ENCODE peak calls at places on chromosomes 4 and X, in nine cellular contexts. N, Z, K, T, L, B, S, Q and R are unnamed samples.
A peak's percentile ranks its signal among the peaks of the same experiment; 100 is the strongest.

GRCh38 chr4:76558391-76559235 is 123.6 kb downstream of the SHROOM3 start:
- DNase-seq in N (no peak), Z (no peak), K (no peak), T (no peak), L (no peak), B (no peak), S (no peak), Q (no peak), R (no peak)

GRCh38 chr4:131411393-131411792 is 1737.7 kb upstream of the PCDH10 start:
- DNase-seq in N (no peak), Z (no peak), K (no peak), T (no peak), L (no peak), B (no peak), S (no peak), Q (no peak), R (no peak)

GRCh38 chr4:149901128-149901527 is 85.5 kb upstream of the IQCM start:
- DNase-seq in N (no peak), Z (no peak), K (no peak), T (no peak), L (no peak), B (no peak), S (no peak), Q (no peak), R (no peak)

GRCh38 chrX:34332336-34332735 is 200.2 kb upstream of the FAM47A start:
- DNase-seq in N (peak; percentile 41), Z (no peak), K (no peak), T (no peak), L (no peak), B (no peak), S (no peak), Q (no peak), R (no peak)

GRCh38 chr4:153616005-153616555 is 68.0 kb upstream of the TLR2 start:
- DNase-seq in N (no peak), Z (no peak), K (no peak), T (no peak), L (no peak), B (no peak), S (no peak), Q (no peak), R (no peak)

GRCh38 chr4:100790838-100791615 is 273.2 kb upstream of the EMCN start:
- DNase-seq in N (no peak), Z (no peak), K (no peak), T (no peak), L (no peak), B (no peak), S (no peak), Q (no peak), R (no peak)

GRCh38 chr4:47145630-47146029 is 114.3 kb downstream of the GABRB1 start:
- DNase-seq in N (peak; percentile 18), Z (no peak), K (no peak), T (no peak), L (no peak), B (no peak), S (no peak), Q (no peak), R (no peak)

GRCh38 chr4:140150636-140150885 is 3.4 kb downstream of the MAML3 start:
- DNase-seq in N (no peak), Z (peak; percentile 92), K (peak; percentile 68), T (no peak), L (peak; percentile 88), B (no peak), S (peak; percentile 88), Q (peak; percentile 87), R (no peak)

GRCh38 chr4:7692451-7693236 is 247.0 kb downstream of the AFAP1 start:
- DNase-seq in N (no peak), Z (no peak), K (no peak), T (no peak), L (no peak), B (no peak), S (no peak), Q (no peak), R (peak; percentile 15)

GRCh38 chrX:38233891-38234807 is 13.5 kb upstream of the SRPX start:
- DNase-seq in N (no peak), Z (no peak), K (no peak), T (no peak), L (peak; percentile 41), B (no peak), S (no peak), Q (peak; percentile 59), R (no peak)

GRCh38 chr4:2929469-2929868 is 33.7 kb downstream of the NOP14 start:
- DNase-seq in N (no peak), Z (no peak), K (no peak), T (no peak), L (peak; percentile 19), B (peak; percentile 28), S (no peak), Q (no peak), R (peak; percentile 52)

GRCh38 chr4:36332023-36332781 is 50.8 kb downstream of the DTHD1 start:
- DNase-seq in N (no peak), Z (no peak), K (no peak), T (no peak), L (no peak), B (no peak), S (no peak), Q (no peak), R (no peak)

GRCh38 chr4:61427818-61428495 is 227.8 kb downstream of the ADGRL3 start:
- DNase-seq in N (no peak), Z (no peak), K (no peak), T (no peak), L (no peak), B (no peak), S (no peak), Q (no peak), R (no peak)

GRCh38 chrX:141467442-141467841 is 117.1 kb downstream of the SPANXA1 start:
- DNase-seq in N (no peak), Z (no peak), K (no peak), T (no peak), L (no peak), B (no peak), S (no peak), Q (no peak), R (no peak)

GRCh38 chr4:4327652-4328121 is 37.6 kb downstream of the ZBTB49 start:
- DNase-seq in N (no peak), Z (no peak), K (peak; percentile 9), T (peak; percentile 73), L (no peak), B (no peak), S (peak; percentile 20), Q (no peak), R (no peak)

DNA sequence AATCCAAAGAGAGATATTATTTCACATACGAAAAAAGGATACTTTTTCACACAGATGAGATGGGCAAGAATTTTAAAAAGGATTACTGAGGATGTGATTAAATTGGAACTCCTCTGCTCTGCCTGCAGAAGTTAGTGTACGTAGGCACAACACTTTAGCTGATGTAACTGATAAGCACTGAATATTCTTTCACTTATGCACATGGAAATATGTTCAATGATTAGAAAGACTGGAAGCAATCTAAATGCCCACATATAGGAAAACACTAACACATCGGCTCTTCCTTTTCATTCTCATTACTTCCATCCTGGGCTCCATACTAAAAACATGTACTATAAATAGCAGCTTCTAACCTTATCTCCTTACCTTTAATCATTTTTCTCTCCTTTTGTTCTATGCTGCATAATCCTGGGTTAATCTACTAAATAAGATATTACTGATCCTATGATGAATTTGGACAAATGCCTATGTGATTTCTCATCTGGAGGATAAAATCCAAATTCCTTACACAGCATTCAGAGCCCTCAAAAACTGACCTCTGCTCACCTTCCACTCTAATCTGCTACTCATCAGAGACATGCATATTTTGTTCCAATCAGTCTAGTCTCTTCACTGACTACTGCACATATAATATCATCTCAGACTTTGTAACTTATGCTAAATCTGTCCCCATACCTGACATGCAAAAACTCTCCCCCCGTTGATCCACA is 197.8 kb downstream of the PDGFC start:
- DNase-seq in N (no peak), Z (no peak), K (no peak), T (no peak), L (no peak), B (no peak), S (no peak), Q (no peak), R (no peak)
- H3K27ac ChIP-seq in N (peak overlapping the region; percentile 11), Z (no peak overlapping the region), K (no peak overlapping the region), T (no peak overlapping the region), L (peak overlapping the region; percentile 6), B (no peak overlapping the region), S (peak overlapping the region; percentile 59), Q (no peak overlapping the region), R (peak overlapping the region; percentile 32)

GRCh38 chrX:107715331-107716044 is 60.1 kb downstream of the TSC22D3 start:
- DNase-seq in N (no peak), Z (no peak), K (no peak), T (no peak), L (no peak), B (no peak), S (no peak), Q (no peak), R (no peak)
- H3K4me1 ChIP-seq in N (peaks cover 4% of the 10 kb centered on the region), Z (no peaks in the 10 kb centered on the region), K (peaks cover 3% of the 10 kb centered on the region), T (peaks cover 30% of the 10 kb centered on the region), L (peaks cover 55% of the 10 kb centered on the region), B (peaks cover 13% of the 10 kb centered on the region), S (peaks cover 69% of the 10 kb centered on the region), Q (peaks cover 13% of the 10 kb centered on the region), R (peaks cover 36% of the 10 kb centered on the region)

GRCh38 chrX:40422021-40422420 is 158.7 kb upstream of the ATP6AP2 start:
- DNase-seq in N (no peak), Z (no peak), K (no peak), T (no peak), L (no peak), B (no peak), S (no peak), Q (no peak), R (no peak)

GRCh38 chrX:40420899-40421729 is 159.7 kb upstream of the ATP6AP2 start:
- DNase-seq in N (no peak), Z (no peak), K (no peak), T (peak; percentile 56), L (no peak), B (no peak), S (no peak), Q (no peak), R (no peak)

GRCh38 chrX:40418413-40419195 is 162.2 kb upstream of the ATP6AP2 start:
- DNase-seq in N (no peak), Z (peak; percentile 28), K (no peak), T (no peak), L (no peak), B (no peak), S (no peak), Q (no peak), R (no peak)

GRCh38 chrX:40423299-40423698 is 157.5 kb upstream of the ATP6AP2 start:
- DNase-seq in N (peak; percentile 92), Z (peak; percentile 6), K (no peak), T (no peak), L (no peak), B (no peak), S (no peak), Q (no peak), R (no peak)

DNA sequence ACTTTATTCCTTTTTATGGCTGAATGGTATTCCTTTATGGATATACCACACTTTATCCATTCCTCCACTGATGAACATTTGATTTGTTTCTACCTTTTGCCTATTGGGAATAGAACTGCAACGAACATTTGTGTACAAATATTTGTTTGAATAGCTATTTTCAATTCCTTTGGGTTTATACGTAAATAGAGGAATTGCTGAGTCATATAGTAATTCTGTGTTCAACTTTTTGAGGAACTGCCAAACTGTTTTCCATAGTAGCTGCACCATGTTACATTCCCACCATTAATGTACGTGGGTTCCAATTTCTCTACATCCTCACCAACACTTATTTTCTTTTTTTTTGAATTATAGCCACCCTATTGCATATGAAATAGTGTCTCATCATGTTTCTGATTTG is 156.5 kb upstream of the ATP6AP2 start:
- DNase-seq in N (no peak), Z (no peak), K (no peak), T (no peak), L (no peak), B (no peak), S (no peak), Q (no peak), R (no peak)
- H3K9me3 ChIP-seq in N (no peaks in the 10 kb centered on the region), Z (no peaks in the 10 kb centered on the region), K (no peaks in the 10 kb centered on the region), T (no peaks in the 10 kb centered on the region), L (peaks cover 23% of the 10 kb centered on the region), B (no peaks in the 10 kb centered on the region), S (no peaks in the 10 kb centered on the region), Q (no peaks in the 10 kb centered on the region), R (peaks cover 16% of the 10 kb centered on the region)

GRCh38 chr4:118992149-118992548 is 103.5 kb downstream of the SYNPO2 start:
- DNase-seq in N (no peak), Z (no peak), K (no peak), T (no peak), L (no peak), B (no peak), S (no peak), Q (no peak), R (no peak)
- H3K27ac ChIP-seq in N (no peak overlapping the region), Z (peak overlapping the region; percentile 60), K (no peak overlapping the region), T (peak overlapping the region; percentile 87), L (peak overlapping the region; percentile 74), B (no peak overlapping the region), S (no peak overlapping the region), Q (no peak overlapping the region), R (peak overlapping the region; percentile 95)